ENCODE peak calls at places on chromosomes 5 and 9, in four cellular contexts. W is HT1080, D is germinal center, O is HuH-7. K is an unnamed sample.

GRCh38 chr9:105244996-105245719 is 707 bp downstream of the SLC44A1 start:
- DNase-seq in D (peak; percentile 36), W (peak; percentile 35), O (peak; percentile 54), K (no peak)

GRCh38 chr5:87339986-87340385 is 72.3 kb downstream of the RASA1 start:
- DNase-seq in O (no peak), W (no peak), D (no peak), K (no peak)

GRCh38 chr9:114035221-114035844 is 42.8 kb downstream of the AMBP start:
- DNase-seq in O (no peak), D (no peak), W (no peak), K (no peak)

GRCh38 chr9:130999265-130999623 is 9.7 kb upstream of the LAMC3 start:
- DNase-seq in W (no peak), D (no peak), O (no peak), K (no peak)

GRCh38 chr5:123012321-123012720 is 24.2 kb downstream of the PPIC start:
- DNase-seq in D (no peak), W (no peak), O (no peak), K (no peak)

GRCh38 chr5:32903613-32904012 is 192.5 kb downstream of the NPR3 start:
- DNase-seq in W (no peak), O (no peak), D (no peak), K (no peak)

GRCh38 chr9:137611623-137612609 is 6.4 kb downstream of the ARRDC1 start:
- DNase-seq in W (peak; percentile 92), D (no peak), O (peak; percentile 55), K (peak; percentile 94)

GRCh38 chr5:126483156-126483555 is 59.9 kb downstream of the GRAMD2B start:
- DNase-seq in W (no peak), D (no peak), O (peak; percentile 47), K (no peak)

GRCh38 chr5:156096259-156096658 is 230.7 kb upstream of the SGCD start:
- DNase-seq in W (peak; percentile 72), D (no peak), O (no peak), K (peak; percentile 28)

GRCh38 chr9:21966140-21966851 is 27.9 kb downstream of the CDKN2A start:
- DNase-seq in D (no peak), W (no peak), O (no peak), K (no peak)

GRCh38 chr5:395921-396714 is 46.9 kb upstream of the EXOC3 start:
- DNase-seq in W (no peak), D (no peak), O (no peak), K (no peak)

GRCh38 chr5:50325237-50325832 is 115.8 kb downstream of the EMB start:
- DNase-seq in O (no peak), W (no peak), D (peak; percentile 12), K (peak; percentile 19)

GRCh38 chr5:102663771-102664530 is 91.2 kb upstream of the PAM start:
- DNase-seq in W (no peak), D (no peak), O (no peak), K (no peak)

GRCh38 chr5:54621742-54622141 is 104.2 kb downstream of the SNX18 start:
- DNase-seq in D (no peak), O (no peak), W (no peak), K (no peak)

GRCh38 chr9:811101-811531 is 30.4 kb upstream of the DMRT1 start:
- DNase-seq in D (no peak), W (peak; percentile 52), O (no peak), K (no peak)

GRCh38 chr5:2094616-2094995 is 211.9 kb upstream of the IRX4 start:
- DNase-seq in W (no peak), O (no peak), D (no peak), K (no peak)

GRCh38 chr9:124478014-124478753 is 27.9 kb downstream of the ADGRD2 start:
- DNase-seq in W (no peak), D (no peak), O (no peak), K (no peak)

GRCh38 chr9:16136961-16137360 is 584.1 kb downstream of the CCDC171 start:
- DNase-seq in O (no peak), D (no peak), W (peak; percentile 68), K (no peak)

GRCh38 chr5:169006878-169007790 is 293.8 kb downstream of the SLIT3 start:
- DNase-seq in W (peak; percentile 46), O (no peak), D (no peak), K (peak; percentile 55)

GRCh38 chr9:130972957-130973685 is 34.1 kb upstream of the FIBCD1 start:
- DNase-seq in W (no peak), D (no peak), O (no peak), K (no peak)

GRCh38 chr5:159518361-159518760 is 188.1 kb upstream of the IL12B start:
- DNase-seq in O (no peak), D (no peak), W (no peak), K (no peak)

GRCh38 chr5:131783874-131784273 is 12.9 kb downstream of the FNIP1 start:
- DNase-seq in W (no peak), O (no peak), D (no peak), K (no peak)

GRCh38 chr5:111348659-111349058 is 124.5 kb downstream of the CAMK4 start:
- DNase-seq in D (no peak), W (no peak), O (no peak), K (no peak)

GRCh38 chr9:6788175-6789016 is 30.6 kb downstream of the KDM4C start:
- DNase-seq in O (peak; percentile 46), D (no peak), W (peak; percentile 76), K (peak; percentile 54)

GRCh38 chr5:171308453-171309275 is at the start of gene TLX3:
- DNase-seq in W (no peak), O (no peak), D (no peak), K (no peak)

GRCh38 chr5:179149278-179149677 is 89.1 kb downstream of the ZNF354C start:
- DNase-seq in W (no peak), D (no peak), O (no peak), K (no peak)

GRCh38 chr5:88677943-88678779 is 204.8 kb downstream of the MEF2C start:
- DNase-seq in W (no peak), O (no peak), D (no peak), K (no peak)

GRCh38 chr5:172798422-172799215 is 27.6 kb upstream of the DUSP1 start:
- DNase-seq in W (peak; percentile 94), O (no peak), D (no peak), K (peak; percentile 75)